ENCODE peak calls at places on chromosomes 3 and 15, in eight cellular contexts. E is GM20000, D is AG09319, Y is epithelial cell of esophagus, J is upper lobe of right lung, R is psoas muscle, I is cardiac muscle cell, S is tibial artery. O is an unnamed sample.

GRCh38 chr3:35505772-35506171 is 133.6 kb upstream of the ARPP21 start:
- DNase-seq in E (no peak), J (no peak), D (no peak), Y (no peak), R (no peak), I (no peak), S (no peak), O (no peak)

GRCh38 chr15:96335429-96335807 is 4.9 kb downstream of the NR2F2 start:
- DNase-seq in D (no peak), I (no peak), J (no peak), E (no peak), Y (no peak), S (no peak), R (no peak), O (peak; percentile 57)

GRCh38 chr3:117105650-117106049 is 396.1 kb downstream of the TUSC7 start:
- DNase-seq in Y (no peak), E (no peak), R (no peak), J (no peak), S (no peak), I (no peak), D (no peak), O (peak; percentile 83)

GRCh38 chr3:11692251-11692813 is 48.6 kb upstream of the VGLL4 start:
- DNase-seq in Y (no peak), D (no peak), I (no peak), E (no peak), R (no peak), J (no peak), S (no peak), O (no peak)

GRCh38 chr3:28700728-28701127 is 352.1 kb upstream of the AZI2 start:
- DNase-seq in Y (no peak), I (no peak), J (no peak), S (no peak), E (no peak), R (no peak), D (no peak), O (no peak)

GRCh38 chr3:7423995-7424394 is 563.1 kb downstream of the GRM7 start:
- DNase-seq in S (no peak), I (no peak), J (no peak), R (no peak), Y (no peak), D (no peak), E (no peak), O (no peak)

GRCh38 chr15:65077981-65078352 is 1.4 kb downstream of the KBTBD13 start:
- DNase-seq in D (no peak), I (peak; percentile 75), S (peak; percentile 88), E (peak; percentile 82), R (peak; percentile 92), Y (peak; percentile 73), J (peak; percentile 86), O (peak; percentile 65)

GRCh38 chr3:29099775-29100174 is 181.1 kb upstream of the RBMS3 start:
- DNase-seq in E (no peak), Y (no peak), D (no peak), I (peak; percentile 49), S (no peak), R (no peak), J (no peak), O (no peak)

GRCh38 chr3:140863481-140864084 is 78.1 kb upstream of the SLC25A36 start:
- DNase-seq in S (no peak), J (no peak), E (peak; percentile 52), I (peak; percentile 61), D (peak; percentile 10), R (no peak), Y (peak; percentile 63), O (peak; percentile 63)

GRCh38 chr3:190070623-190071347 is 49.9 kb downstream of the P3H2 start:
- DNase-seq in J (no peak), R (no peak), E (no peak), S (no peak), I (no peak), D (no peak), Y (peak; percentile 62), O (no peak)

GRCh38 chr3:159936541-159936940 is 52.1 kb upstream of the IL12A start:
- DNase-seq in E (no peak), J (no peak), I (no peak), R (no peak), Y (no peak), S (no peak), D (no peak), O (peak; percentile 12)

GRCh38 chr3:186979837-186980236 is 49.5 kb downstream of the ST6GAL1 start:
- DNase-seq in E (no peak), J (no peak), I (no peak), S (no peak), D (no peak), R (no peak), Y (peak; percentile 83), O (no peak)

GRCh38 chr15:84740691-84741090 is 7.7 kb upstream of the ZNF592 start:
- DNase-seq in Y (no peak), J (no peak), D (no peak), S (no peak), R (no peak), I (no peak), E (no peak), O (no peak)

GRCh38 chr3:129240436-129240835 is 9.0 kb upstream of the COPG1 start:
- DNase-seq in J (no peak), D (no peak), I (no peak), R (no peak), Y (peak; percentile 53), S (no peak), E (no peak), O (peak; percentile 57)

GRCh38 chr15:80895091-80895490 is 94.5 kb downstream of the MESD start:
- DNase-seq in J (no peak), D (no peak), E (no peak), S (no peak), Y (no peak), R (no peak), I (no peak), O (no peak)

GRCh38 chr15:39919740-39920509 is at the start of gene GPR176:
- DNase-seq in I (peak; percentile 90), J (peak; percentile 65), E (peak; percentile 54), S (peak; percentile 89), D (peak; percentile 83), Y (peak; percentile 61), R (peak; percentile 52), O (peak; percentile 82)

GRCh38 chr3:150495563-150496168 is 50.6 kb downstream of the SERP1 start:
- DNase-seq in E (peak; percentile 46), D (peak; percentile 18), Y (peak; percentile 54), J (no peak), R (no peak), I (peak; percentile 71), S (no peak), O (peak; percentile 68)

GRCh38 chr3:197891-198491 is 1.4 kb downstream of the CHL1 start:
- DNase-seq in D (no peak), I (no peak), Y (no peak), S (no peak), E (peak; percentile 67), J (peak; percentile 45), R (no peak), O (no peak)

GRCh38 chr15:45529613-45530012 is 7.1 kb upstream of the SLC30A4 start:
- DNase-seq in D (no peak), R (no peak), Y (no peak), S (no peak), J (no peak), E (no peak), I (no peak), O (no peak)

GRCh38 chr3:126683506-126683905 is 20.5 kb upstream of the CHCHD6 start:
- DNase-seq in E (no peak), D (no peak), S (no peak), R (no peak), I (no peak), Y (peak; percentile 55), J (no peak), O (no peak)

GRCh38 chr3:58994746-58995330 is 55.0 kb downstream of the CFAP20DC start:
- DNase-seq in R (no peak), I (peak; percentile 81), S (no peak), J (no peak), Y (peak; percentile 85), D (peak; percentile 42), E (peak; percentile 53), O (peak; percentile 78)

GRCh38 chr15:74140445-74140761 is 10.0 kb downstream of the ISLR2 start:
- DNase-seq in S (no peak), J (no peak), Y (no peak), R (no peak), E (no peak), I (no peak), D (no peak), O (no peak)

GRCh38 chr15:74136584-74137543 is 6.5 kb downstream of the ISLR2 start:
- DNase-seq in Y (no peak), D (no peak), E (peak; percentile 36), I (peak; percentile 59), R (no peak), J (no peak), S (no peak), O (no peak)

GRCh38 chr15:74138642-74139041 is 8.3 kb downstream of the ISLR2 start:
- DNase-seq in S (no peak), R (no peak), D (no peak), E (no peak), I (no peak), Y (no peak), J (no peak), O (no peak)

GRCh38 chr15:74135041-74135565 is 4.7 kb downstream of the ISLR2 start:
- DNase-seq in Y (no peak), E (no peak), J (no peak), D (no peak), S (no peak), I (no peak), R (no peak), O (no peak)

DNA sequence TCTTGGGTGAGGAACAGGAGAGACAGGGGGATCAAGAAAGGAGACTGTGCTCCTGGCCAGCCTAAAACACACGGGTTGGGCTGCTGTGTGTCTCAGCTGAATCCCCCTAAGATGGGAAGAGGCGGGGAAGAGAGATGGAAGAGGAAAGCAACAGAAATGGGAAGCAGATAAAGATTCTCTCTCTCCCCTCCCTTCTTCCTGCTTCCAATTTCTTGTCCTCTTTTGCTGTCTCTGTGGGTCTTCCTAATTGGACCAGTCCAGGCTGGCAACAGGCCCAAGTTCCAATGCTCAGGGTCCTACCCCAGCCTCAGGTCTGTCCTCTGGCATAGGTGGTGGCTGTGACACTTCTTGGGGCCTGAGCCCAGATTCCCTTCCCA is 7.1 kb downstream of the ISLR2 start:
- DNase-seq in J (no peak), I (no peak), S (no peak), Y (no peak), D (no peak), R (no peak), E (no peak), O (no peak)
- TF ChIP-seq CTCF in J (no peak), I (no peak), S (no peak), Y (no peak), D (no peak), R (no peak), E (no peak), O (no peak)

GRCh38 chr3:139588450-139588849 is 48.9 kb upstream of the RBP1 start:
- DNase-seq in I (no peak), E (no peak), R (no peak), J (no peak), S (no peak), Y (peak; percentile 72), D (no peak), O (no peak)
- TF ChIP-seq CTCF in I (no peak), E (no peak), R (no peak), J (no peak), S (no peak), Y (peak; percentile 62), D (no peak), O (no peak)

GRCh38 chr3:15325228-15325627 is 7.2 kb downstream of the SH3BP5 start:
- DNase-seq in I (peak; percentile 81), E (no peak), D (no peak), J (no peak), R (no peak), Y (peak; percentile 29), S (no peak), O (peak; percentile 72)
- TF ChIP-seq CTCF in I (no peak), E (no peak), D (no peak), J (no peak), R (no peak), Y (no peak), S (no peak), O (no peak)

GRCh38 chr15:74787251-74788041 is 5.6 kb downstream of the CSK start:
- DNase-seq in D (no peak), I (peak; percentile 76), R (peak; percentile 76), S (peak; percentile 83), Y (peak; percentile 71), J (peak; percentile 91), E (peak; percentile 84), O (peak; percentile 61)
- TF ChIP-seq CTCF in D (peak; percentile 54), I (peak; percentile 83), R (peak; percentile 15), S (peak; percentile 18), Y (peak; percentile 71), J (peak; percentile 54), E (peak; percentile 80), O (peak; percentile 48)